ENCODE peak calls at places on chromosomes 6 and 20, in ten cellular contexts. E is pancreas, X is fibroblast of lung, W is cardiac muscle cell, F is GM20000, I is ovary, J is AG09319, N is mucosa of descending colon, T is H9, S is A549. U is an unnamed sample.

GRCh38 chr6:134028438-134028837 is 24.0 kb downstream of the SLC2A12 start:
- DNase-seq in J (no peak), F (no peak), I (no peak), T (no peak), W (no peak), S (no peak), E (no peak), N (no peak), X (no peak), U (no peak)

GRCh38 chr6:26304213-26305096 is 60.5 kb upstream of the BTN3A2 start:
- DNase-seq in I (peak), W (no peak), F (peak), S (peak), N (peak), J (peak), E (no peak), X (peak), T (no peak), U (no peak)

GRCh38 chr6:35547666-35548065 is 35.0 kb upstream of the TULP1 start:
- DNase-seq in S (no peak), J (no peak), F (no peak), N (no peak), E (no peak), W (no peak), T (no peak), X (no peak), I (no peak), U (no peak)

GRCh38 chr20:16314722-16315121 is 258.5 kb downstream of the KIF16B start:
- DNase-seq in N (no peak), W (no peak), I (no peak), F (no peak), T (no peak), X (no peak), J (no peak), S (no peak), E (no peak), U (no peak)

GRCh38 chr6:20717743-20718142 is 183.5 kb downstream of the CDKAL1 start:
- DNase-seq in E (no peak), I (no peak), W (peak), N (no peak), S (no peak), F (no peak), T (no peak), J (no peak), X (no peak), U (no peak)

GRCh38 chr6:54935739-54936138 is 89.2 kb downstream of the FAM83B start:
- DNase-seq in J (no peak), E (no peak), W (no peak), S (peak), N (no peak), I (no peak), X (peak), T (no peak), F (no peak), U (no peak)

GRCh38 chr6:124967444-124967843 is 5.2 kb downstream of the RNF217 start:
- DNase-seq in T (no peak), I (no peak), J (no peak), S (no peak), E (no peak), W (no peak), F (no peak), X (no peak), N (no peak), U (no peak)

GRCh38 chr20:1322511-1323245 is 6.3 kb downstream of the SDCBP2 start:
- DNase-seq in W (no peak), F (no peak), S (no peak), X (peak), N (no peak), J (peak), I (peak), E (no peak), T (no peak), U (no peak)

GRCh38 chr20:20466341-20466879 is 98.5 kb downstream of the INSM1 start:
- DNase-seq in N (no peak), X (peak), J (peak), W (no peak), S (no peak), F (peak), I (no peak), E (no peak), T (no peak), U (peak)

GRCh38 chr20:2108987-2109386 is 7.4 kb downstream of the STK35 start:
- DNase-seq in W (no peak), N (no peak), S (peak), F (no peak), X (peak), I (no peak), J (no peak), E (no peak), T (no peak), U (no peak)

GRCh38 chr20:17967595-17968365 is 814 bp downstream of the SNX5 start:
- DNase-seq in I (no peak), J (no peak), W (peak), X (peak), N (peak), E (peak), T (no peak), F (no peak), S (no peak), U (no peak)

GRCh38 chr6:142187209-142187608 is 40.1 kb downstream of the VTA1 start:
- DNase-seq in N (no peak), F (no peak), J (no peak), E (no peak), W (peak), I (no peak), X (peak), S (peak), T (no peak), U (no peak)

GRCh38 chr20:39829713-39830112 is 859.3 kb downstream of the MAFB start:
- DNase-seq in E (no peak), I (no peak), N (no peak), W (no peak), F (peak), J (no peak), S (no peak), T (no peak), X (peak), U (peak)

GRCh38 chr20:36371391-36371790 is 65.3 kb downstream of the DLGAP4 start:
- DNase-seq in N (no peak), S (no peak), F (no peak), W (no peak), X (no peak), E (no peak), I (no peak), J (no peak), T (no peak), U (no peak)

GRCh38 chr6:41673704-41674000 is 35.4 kb downstream of the MDFI start:
- DNase-seq in J (no peak), X (no peak), S (no peak), T (no peak), N (no peak), F (no peak), E (no peak), W (no peak), I (peak), U (no peak)

GRCh38 chr6:38413097-38413800 is 226.5 kb downstream of the BTBD9 start:
- DNase-seq in T (no peak), I (no peak), E (no peak), W (no peak), S (no peak), J (no peak), X (no peak), F (no peak), N (peak), U (no peak)

GRCh38 chr6:160801418-160801817 is 99.4 kb downstream of the PLG start:
- DNase-seq in F (no peak), N (no peak), X (no peak), T (no peak), E (no peak), S (no peak), I (no peak), W (no peak), J (no peak), U (no peak)

GRCh38 chr20:14896569-14896968 is 559.2 kb upstream of the FLRT3 start:
- DNase-seq in E (no peak), N (peak), X (no peak), J (no peak), T (no peak), I (no peak), F (no peak), S (no peak), W (no peak), U (no peak)

GRCh38 chr6:11043961-11044711 is at the start of gene ELOVL2:
- DNase-seq in W (peak), T (peak), S (peak), I (peak), N (peak), E (peak), F (peak), J (no peak), X (peak), U (peak)

GRCh38 chr6:47690209-47690608 is 8.2 kb upstream of the ADGRF4 start:
- DNase-seq in J (no peak), I (no peak), W (no peak), F (no peak), X (no peak), S (peak), N (no peak), E (no peak), T (no peak), U (no peak)

GRCh38 chr6:75748743-75749538 is at the start of gene MYO6:
- DNase-seq in J (no peak), T (peak), I (peak), W (peak), F (peak), N (peak), E (peak), X (peak), S (peak), U (peak)

GRCh38 chr20:43843096-43843964 is 71.3 kb upstream of the TOX2 start:
- DNase-seq in T (no peak), F (no peak), E (no peak), N (no peak), S (peak), I (no peak), J (peak), X (peak), W (no peak), U (no peak)

GRCh38 chr6:47247227-47247797 is 62.4 kb downstream of the TNFRSF21 start:
- DNase-seq in T (no peak), F (peak), J (no peak), E (no peak), S (no peak), I (no peak), N (no peak), X (no peak), W (peak), U (no peak)

GRCh38 chr6:145866449-145867401 is 52.1 kb upstream of the FBXO30 start:
- DNase-seq in F (peak), X (no peak), T (no peak), S (no peak), I (no peak), N (no peak), E (no peak), J (no peak), W (no peak), U (peak)

GRCh38 chr6:35919085-35919826 is 1.6 kb downstream of the SRPK1 start:
- DNase-seq in X (peak), W (no peak), N (no peak), E (no peak), S (peak), J (no peak), T (no peak), I (no peak), F (peak), U (peak)

GRCh38 chr6:73394577-73395354 is at the start of gene DDX43:
- DNase-seq in W (no peak), X (peak), S (no peak), I (peak), F (no peak), N (peak), E (peak), J (peak), T (peak), U (no peak)

GRCh38 chr20:41411458-41411857 is 44.8 kb upstream of the EMILIN3 start:
- DNase-seq in S (peak), X (peak), E (no peak), I (no peak), J (peak), F (no peak), N (no peak), T (no peak), W (no peak), U (no peak)

GRCh38 chr6:160135922-160136655 is 14.5 kb downstream of the SLC22A1 start:
- DNase-seq in S (no peak), N (no peak), T (no peak), F (no peak), I (no peak), J (no peak), E (no peak), X (no peak), W (no peak), U (no peak)

GRCh38 chr20:25281541-25281991 is 33.7 kb downstream of the PYGB start:
- DNase-seq in F (peak), E (peak), W (no peak), S (no peak), J (no peak), T (no peak), X (no peak), I (peak), N (peak), U (no peak)

GRCh38 chr20:58131111-58131510 is 97.3 kb downstream of the ANKRD60 start:
- DNase-seq in J (no peak), I (peak), X (peak), S (no peak), W (no peak), E (no peak), N (no peak), T (peak), F (no peak), U (no peak)

GRCh38 chr6:142907544-142907943 is 37.4 kb downstream of the HIVEP2 start:
- DNase-seq in F (no peak), N (no peak), E (no peak), I (no peak), J (no peak), S (no peak), W (no peak), X (no peak), T (no peak), U (no peak)

GRCh38 chr6:115551510-115551909 is 509.2 kb downstream of the FRK start:
- DNase-seq in N (no peak), T (no peak), F (no peak), E (peak), X (no peak), W (no peak), I (no peak), S (no peak), J (no peak), U (no peak)

GRCh38 chr20:1894471-1894950 is 696 bp upstream of the SIRPA start:
- DNase-seq in X (peak), J (peak), W (peak), S (no peak), E (peak), T (peak), I (peak), F (peak), N (peak), U (peak)

GRCh38 chr6:152146385-152146784 is 338.9 kb downstream of the ESR1 start:
- DNase-seq in N (no peak), S (no peak), F (no peak), X (peak), J (no peak), E (no peak), W (no peak), T (no peak), I (no peak), U (no peak)

GRCh38 chr6:32969685-32970412 is 1.5 kb downstream of the BRD2 start:
- DNase-seq in X (peak), N (peak), F (peak), W (peak), E (peak), J (peak), I (peak), S (peak), T (peak), U (no peak)
- TF ChIP-seq CTCF in X (peak), N (no peak), F (no peak), W (peak), E (no peak), J (peak), I (peak), S (no peak), T (peak), U (no peak)

GRCh38 chr20:5626603-5627002 is 123.6 kb upstream of the SHLD1 start:
- DNase-seq in F (no peak), T (no peak), S (no peak), X (no peak), I (no peak), W (no peak), N (no peak), J (no peak), E (no peak), U (no peak)
- TF ChIP-seq CTCF in F (no peak), T (no peak), S (no peak), X (no peak), I (no peak), W (no peak), N (no peak), J (no peak), E (no peak), U (no peak)

DNA sequence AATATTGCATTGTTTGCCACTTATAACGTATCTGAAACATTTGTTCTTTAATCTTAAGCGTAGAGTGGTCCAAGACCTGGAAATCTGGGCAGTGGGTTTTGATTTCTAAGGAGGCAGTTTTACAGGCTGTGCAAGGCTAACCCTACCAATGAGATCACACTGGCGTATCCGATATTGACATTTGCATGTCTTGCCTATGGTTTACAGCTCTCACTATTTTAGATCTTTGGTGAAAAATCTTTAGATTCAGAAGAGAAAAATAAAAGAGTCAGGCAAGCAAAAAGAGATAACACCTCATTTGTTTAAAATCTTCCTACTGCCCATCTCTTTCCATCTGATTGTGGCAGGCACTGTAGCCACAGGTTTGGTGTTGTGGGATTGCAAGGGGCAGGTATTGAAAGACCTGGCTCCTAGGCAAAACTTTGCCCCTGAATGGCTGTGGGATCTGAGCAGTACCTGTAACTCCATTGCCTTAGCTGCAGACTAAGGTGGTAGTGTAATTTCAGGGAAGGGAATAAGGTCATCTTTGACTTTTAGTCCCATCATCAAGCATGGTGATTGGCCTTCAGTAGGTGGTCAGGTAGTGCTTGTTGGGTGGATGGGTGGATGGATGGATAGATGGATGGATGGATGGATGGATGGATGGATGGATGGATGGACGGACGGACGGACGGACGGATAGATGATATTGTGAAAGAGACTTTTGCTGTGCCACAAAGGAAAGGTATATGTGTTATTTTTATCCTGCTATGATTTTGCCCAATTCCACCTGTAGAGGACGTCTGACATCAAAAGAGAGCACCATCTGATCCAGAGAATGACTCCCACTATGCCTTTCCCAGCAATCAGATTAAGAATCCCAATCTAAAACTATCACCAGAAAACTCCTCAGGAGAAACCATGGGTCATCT is 1.9 kb downstream of the TNFAIP3 start:
- DNase-seq in T (no peak), N (no peak), W (no peak), I (no peak), E (no peak), F (peak), X (no peak), J (no peak), S (no peak), U (no peak)
- TF ChIP-seq CTCF in T (no peak), N (no peak), W (no peak), I (no peak), E (no peak), F (peak), X (no peak), J (no peak), S (no peak), U (peak)

DNA sequence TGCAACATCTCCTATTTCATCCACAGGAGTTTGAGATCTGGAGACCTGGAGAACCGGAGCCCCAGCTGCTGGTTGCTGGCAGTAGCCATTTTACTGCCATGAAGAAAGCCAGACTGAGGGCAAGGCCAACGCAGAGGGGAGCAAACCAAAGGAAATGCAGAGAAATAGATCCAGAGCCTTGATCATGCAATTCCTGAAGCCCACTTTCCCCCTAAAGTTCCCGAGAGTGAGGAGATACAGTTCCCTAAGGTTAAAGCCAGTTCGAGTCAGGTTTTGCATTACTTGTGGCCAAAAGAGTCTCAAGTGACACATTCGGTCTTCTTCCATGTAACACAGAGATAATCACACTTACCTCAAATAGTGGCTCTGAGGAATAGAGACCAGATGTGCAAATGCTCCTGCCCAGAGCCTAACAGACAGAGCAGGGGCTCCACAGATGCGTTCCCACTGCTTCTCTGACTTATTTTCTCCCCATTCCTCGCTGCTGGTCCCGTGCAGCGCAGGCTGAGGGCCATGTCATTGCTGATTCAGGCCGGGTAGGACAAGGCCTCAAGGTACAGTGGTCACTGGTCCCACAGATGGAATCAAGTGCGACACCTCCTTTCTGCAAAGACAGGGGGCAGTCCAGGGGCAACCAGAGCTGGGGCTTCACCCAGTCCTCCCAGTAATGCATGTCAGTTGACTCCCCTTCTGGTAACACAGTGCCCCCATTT is 35.1 kb upstream of the NFATC2 start:
- DNase-seq in I (no peak), S (no peak), J (no peak), E (no peak), X (no peak), F (no peak), T (no peak), N (no peak), W (no peak), U (no peak)
- TF ChIP-seq CTCF in I (no peak), S (no peak), J (no peak), E (no peak), X (no peak), F (no peak), T (peak), N (no peak), W (no peak), U (no peak)

GRCh38 chr6:97068211-97068610 is 143.7 kb downstream of the KLHL32 start:
- DNase-seq in N (no peak), E (no peak), J (no peak), I (no peak), T (no peak), W (peak), X (peak), S (peak), F (no peak), U (no peak)
- TF ChIP-seq CTCF in N (no peak), E (no peak), J (peak), I (no peak), T (peak), W (peak), X (peak), S (peak), F (peak), U (peak)

DNA sequence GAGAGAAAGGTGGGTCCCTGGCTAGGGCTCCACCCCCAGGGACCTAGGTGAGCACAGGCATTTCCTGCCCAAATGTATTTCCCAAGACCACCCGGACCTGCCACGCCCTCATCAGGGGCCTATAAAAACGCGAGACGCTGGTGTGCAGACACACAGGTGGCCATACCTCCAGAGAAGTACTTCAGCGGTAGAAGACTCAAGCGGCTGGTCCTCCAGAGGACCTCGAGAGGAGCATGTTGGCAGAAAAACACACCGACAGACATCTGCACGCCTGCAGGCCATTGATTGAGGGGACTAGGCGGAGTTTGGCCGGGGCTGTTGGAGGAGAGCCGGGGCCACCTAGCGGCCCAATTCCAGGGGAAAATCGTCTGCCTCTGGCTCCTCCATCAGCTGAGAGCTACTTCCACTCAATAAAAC is 695.8 kb upstream of the MMS22L start:
- DNase-seq in W (no peak), N (no peak), F (no peak), I (no peak), S (peak), J (no peak), X (no peak), T (peak), E (no peak), U (no peak)
- TF ChIP-seq CTCF in W (no peak), N (no peak), F (no peak), I (no peak), S (peak), J (no peak), X (no peak), T (peak), E (no peak), U (no peak)

DNA sequence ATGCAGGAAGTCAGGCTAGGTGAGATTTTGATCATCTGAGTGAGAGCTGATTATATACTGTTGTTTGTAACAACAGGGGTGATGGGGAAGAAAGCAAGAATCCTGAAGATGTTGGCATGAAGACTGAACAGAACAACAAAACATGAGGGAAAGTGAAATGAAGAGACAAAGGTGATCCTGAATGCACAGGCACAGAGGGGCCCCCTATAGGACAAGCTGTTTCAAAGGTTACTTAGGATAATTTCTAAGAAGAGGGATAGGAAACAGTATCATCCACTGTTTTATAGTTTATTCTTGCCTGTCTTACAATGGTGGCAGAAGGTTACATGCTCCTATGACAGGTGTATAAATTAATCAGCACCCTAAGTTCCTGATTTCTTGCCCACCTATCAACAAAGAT is 192.2 kb downstream of the EDN1 start:
- DNase-seq in X (no peak), S (peak), N (peak), E (no peak), F (no peak), J (no peak), W (no peak), T (no peak), I (no peak), U (no peak)
- TF ChIP-seq CTCF in X (no peak), S (peak), N (no peak), E (no peak), F (no peak), J (no peak), W (peak), T (peak), I (no peak), U (no peak)

U was measured in GM13976.